ENCODE peak calls at places on chromosomes 7 and 10, in four cellular contexts. One of them, this sample, is unnamed.

GRCh38 chr10:88386878-88387773 is 196.0 kb downstream of the RNLS start:
- DNase-seq in fibroblast of lung: peak; percentile 85
- DNase-seq in AG04450: peak; percentile 44
- DNase-seq in sigmoid colon: peak; percentile 61
- DNase-seq in this sample: no peak

GRCh38 chr7:46682841-46683624 is 762.0 kb upstream of the IGFBP3 start:
- DNase-seq in fibroblast of lung: peak; percentile 34
- DNase-seq in AG04450: no peak
- DNase-seq in sigmoid colon: no peak
- DNase-seq in this sample: no peak

GRCh38 chr10:3995302-3996210 is 210.5 kb upstream of the KLF6 start:
- DNase-seq in fibroblast of lung: peak; percentile 51
- DNase-seq in AG04450: peak; percentile 38
- DNase-seq in sigmoid colon: no peak
- DNase-seq in this sample: no peak

GRCh38 chr7:80954181-80954580 is 35.3 kb upstream of the SEMA3C start:
- DNase-seq in fibroblast of lung: no peak
- DNase-seq in AG04450: no peak
- DNase-seq in sigmoid colon: no peak
- DNase-seq in this sample: no peak

GRCh38 chr10:9579110-9579705 is 1438.5 kb upstream of the CELF2 start:
- DNase-seq in fibroblast of lung: peak; percentile 63
- DNase-seq in AG04450: peak; percentile 77
- DNase-seq in sigmoid colon: no peak
- DNase-seq in this sample: no peak

GRCh38 chr7:98116656-98117461 is 10.2 kb downstream of the LMTK2 start:
- DNase-seq in fibroblast of lung: peak; percentile 52
- DNase-seq in AG04450: peak; percentile 38
- DNase-seq in sigmoid colon: no peak
- DNase-seq in this sample: no peak

GRCh38 chr10:115052216-115052615 is 40.9 kb upstream of the ATRNL1 start:
- DNase-seq in fibroblast of lung: no peak
- DNase-seq in AG04450: no peak
- DNase-seq in sigmoid colon: no peak
- DNase-seq in this sample: no peak

GRCh38 chr7:107269815-107270214 is 101.0 kb downstream of the HBP1 start:
- DNase-seq in fibroblast of lung: no peak
- DNase-seq in AG04450: no peak
- DNase-seq in sigmoid colon: no peak
- DNase-seq in this sample: no peak

GRCh38 chr7:99792983-99793382 is 9.0 kb upstream of the CYP3A4 start:
- DNase-seq in fibroblast of lung: no peak
- DNase-seq in AG04450: no peak
- DNase-seq in sigmoid colon: no peak
- DNase-seq in this sample: no peak

GRCh38 chr7:103735377-103735776 is 254.1 kb downstream of the RELN start:
- DNase-seq in fibroblast of lung: peak; percentile 25
- DNase-seq in AG04450: peak; percentile 6
- DNase-seq in sigmoid colon: no peak
- DNase-seq in this sample: no peak

GRCh38 chr10:43479275-43479674 is 42.4 kb downstream of the ZNF487 start:
- DNase-seq in fibroblast of lung: peak; percentile 21
- DNase-seq in AG04450: no peak
- DNase-seq in sigmoid colon: no peak
- DNase-seq in this sample: no peak

GRCh38 chr10:86594535-86594934 is 59.8 kb upstream of the OPN4 start:
- DNase-seq in fibroblast of lung: peak; percentile 49
- DNase-seq in AG04450: no peak
- DNase-seq in sigmoid colon: no peak
- DNase-seq in this sample: no peak

GRCh38 chr10:86802709-86803108 is 46.3 kb downstream of the BMPR1A start:
- DNase-seq in fibroblast of lung: no peak
- DNase-seq in AG04450: no peak
- DNase-seq in sigmoid colon: no peak
- DNase-seq in this sample: no peak

GRCh38 chr7:54882694-54883093 is 123.7 kb upstream of the SEC61G start:
- DNase-seq in fibroblast of lung: no peak
- DNase-seq in AG04450: no peak
- DNase-seq in sigmoid colon: no peak
- DNase-seq in this sample: no peak

GRCh38 chr10:97184971-97185325 is 811 bp downstream of the SLIT1 start:
- DNase-seq in fibroblast of lung: no peak
- DNase-seq in AG04450: no peak
- DNase-seq in sigmoid colon: no peak
- DNase-seq in this sample: no peak

GRCh38 chr10:49751636-49752510 is 10.2 kb downstream of the OGDHL start:
- DNase-seq in fibroblast of lung: no peak
- DNase-seq in AG04450: no peak
- DNase-seq in sigmoid colon: no peak
- DNase-seq in this sample: no peak

GRCh38 chr7:25360471-25360870 is 132.2 kb upstream of the NPVF start:
- DNase-seq in fibroblast of lung: no peak
- DNase-seq in AG04450: no peak
- DNase-seq in sigmoid colon: no peak
- DNase-seq in this sample: no peak

GRCh38 chr10:27819781-27820531 is 74.3 kb upstream of the MKX start:
- DNase-seq in fibroblast of lung: peak; percentile 67
- DNase-seq in AG04450: peak; percentile 16
- DNase-seq in sigmoid colon: peak; percentile 64
- DNase-seq in this sample: no peak

GRCh38 chr7:144784943-144785342 is 50.9 kb downstream of the TPK1 start:
- DNase-seq in fibroblast of lung: no peak
- DNase-seq in AG04450: no peak
- DNase-seq in sigmoid colon: peak; percentile 63
- DNase-seq in this sample: no peak

DNA sequence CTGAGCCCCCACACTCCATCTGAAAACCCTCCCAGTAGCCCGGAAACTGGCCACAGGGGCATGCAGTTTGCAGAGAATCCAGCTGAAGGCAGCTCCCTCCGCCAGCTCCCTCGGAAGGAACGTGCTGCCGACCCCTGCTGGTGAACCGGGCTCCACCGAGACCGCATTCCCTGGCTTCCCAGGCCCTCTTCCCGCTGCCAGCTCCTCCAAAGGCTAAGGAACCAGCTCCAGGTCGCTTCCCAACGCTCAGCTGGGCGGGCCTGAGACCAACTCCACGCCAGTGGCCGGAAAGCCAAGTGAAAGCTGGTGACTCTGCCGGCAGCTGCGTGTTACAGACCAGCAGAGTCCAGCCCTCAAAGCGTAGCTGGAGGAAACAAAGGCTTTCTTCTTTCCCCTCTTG is 35.8 kb downstream of the GPER1 start:
- DNase-seq in fibroblast of lung: peak; percentile 88
- DNase-seq in AG04450: peak; percentile 61
- DNase-seq in sigmoid colon: peak; percentile 94
- DNase-seq in this sample: no peak
- TF ChIP-seq CTCF in fibroblast of lung: peak; percentile 77
- TF ChIP-seq CTCF in AG04450: peak; percentile 75
- TF ChIP-seq CTCF in sigmoid colon: peak; percentile 76
- TF ChIP-seq CTCF in this sample: no peak

DNA sequence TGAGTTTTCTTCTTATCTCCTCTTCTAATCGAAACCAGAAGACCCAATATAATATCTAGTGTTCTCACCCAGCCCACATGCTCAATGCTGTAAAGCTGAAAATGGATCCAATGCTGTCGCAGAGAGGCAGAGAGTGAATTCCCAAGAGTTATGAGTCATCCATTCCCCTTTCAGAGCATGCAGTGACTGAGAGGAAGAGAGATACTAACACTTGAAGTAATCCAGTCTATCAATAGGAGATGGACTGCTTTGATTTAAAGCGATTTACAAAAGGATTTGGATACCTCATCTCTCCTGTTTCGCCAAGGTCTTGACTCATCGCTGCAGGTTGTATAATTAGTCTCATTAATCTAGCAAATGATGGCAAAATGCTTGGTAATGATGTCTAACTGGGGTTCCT is 41.5 kb upstream of the PRKCQ start:
- DNase-seq in fibroblast of lung: no peak
- DNase-seq in AG04450: no peak
- DNase-seq in sigmoid colon: no peak
- DNase-seq in this sample: no peak
- TF ChIP-seq CTCF in fibroblast of lung: no peak
- TF ChIP-seq CTCF in AG04450: no peak
- TF ChIP-seq CTCF in sigmoid colon: no peak
- TF ChIP-seq CTCF in this sample: no peak

GRCh38 chr7:108630002-108630401 is 60.3 kb downstream of the DNAJB9 start:
- DNase-seq in fibroblast of lung: peak; percentile 85
- DNase-seq in AG04450: no peak
- DNase-seq in sigmoid colon: no peak
- DNase-seq in this sample: no peak
- TF ChIP-seq CTCF in fibroblast of lung: no peak
- TF ChIP-seq CTCF in AG04450: no peak
- TF ChIP-seq CTCF in sigmoid colon: no peak
- TF ChIP-seq CTCF in this sample: no peak

GRCh38 chr10:121975295-121976086 is 474 bp upstream of the NSMCE4A start:
- DNase-seq in fibroblast of lung: no peak
- DNase-seq in AG04450: no peak
- DNase-seq in sigmoid colon: no peak
- DNase-seq in this sample: no peak
- TF ChIP-seq CTCF in fibroblast of lung: no peak
- TF ChIP-seq CTCF in AG04450: no peak
- TF ChIP-seq CTCF in sigmoid colon: peak; percentile 35
- TF ChIP-seq CTCF in this sample: peak; percentile 34

GRCh38 chr7:8277394-8277982 is 15.5 kb upstream of the ICA1 start:
- DNase-seq in fibroblast of lung: no peak
- DNase-seq in AG04450: no peak
- DNase-seq in sigmoid colon: no peak
- DNase-seq in this sample: no peak
- TF ChIP-seq CTCF in fibroblast of lung: no peak
- TF ChIP-seq CTCF in AG04450: no peak
- TF ChIP-seq CTCF in sigmoid colon: no peak
- TF ChIP-seq CTCF in this sample: no peak

GRCh38 chr10:104301907-104302690 is 33.1 kb downstream of the GSTO2 start:
- DNase-seq in fibroblast of lung: peak; percentile 38
- DNase-seq in AG04450: no peak
- DNase-seq in sigmoid colon: no peak
- DNase-seq in this sample: no peak
- TF ChIP-seq CTCF in fibroblast of lung: no peak
- TF ChIP-seq CTCF in AG04450: no peak
- TF ChIP-seq CTCF in sigmoid colon: no peak
- TF ChIP-seq CTCF in this sample: no peak